ENCODE peak calls at places on chromosomes 7 and 10, in four cellular contexts. One of them, this sample, is unnamed.

GRCh38 chr7:128381161-128381821 is 19.8 kb upstream of the PRRT4 start:
- DNase-seq in GM12865: peak
- DNase-seq in stimulated activated CD4-positive, alpha-beta T cell treated with anti-CD3 and anti-CD28 coated beads, Interleukin-1b, Interleukin-23, amount 100 ng/mL, for 24 hours: no peak
- DNase-seq in A549: no peak
- DNase-seq in this sample: peak

GRCh38 chr7:157009170-157009777 is 1.2 kb downstream of the MNX1 start:
- DNase-seq in GM12865: no peak
- DNase-seq in stimulated activated CD4-positive, alpha-beta T cell treated with anti-CD3 and anti-CD28 coated beads, Interleukin-1b, Interleukin-23, amount 100 ng/mL, for 24 hours: no peak
- DNase-seq in A549: peak
- DNase-seq in this sample: no peak

GRCh38 chr10:130023454-130024230 is 59.6 kb upstream of the EBF3 start:
- DNase-seq in GM12865: no peak
- DNase-seq in stimulated activated CD4-positive, alpha-beta T cell treated with anti-CD3 and anti-CD28 coated beads, Interleukin-1b, Interleukin-23, amount 100 ng/mL, for 24 hours: no peak
- DNase-seq in A549: no peak
- DNase-seq in this sample: no peak

GRCh38 chr7:92904292-92905131 is 68.1 kb upstream of the CDK6 start:
- DNase-seq in GM12865: peak
- DNase-seq in stimulated activated CD4-positive, alpha-beta T cell treated with anti-CD3 and anti-CD28 coated beads, Interleukin-1b, Interleukin-23, amount 100 ng/mL, for 24 hours: peak
- DNase-seq in A549: no peak
- DNase-seq in this sample: peak

GRCh38 chr7:69283421-69283820 is 314.9 kb upstream of the AUTS2 start:
- DNase-seq in GM12865: no peak
- DNase-seq in stimulated activated CD4-positive, alpha-beta T cell treated with anti-CD3 and anti-CD28 coated beads, Interleukin-1b, Interleukin-23, amount 100 ng/mL, for 24 hours: no peak
- DNase-seq in A549: no peak
- DNase-seq in this sample: no peak

GRCh38 chr7:150580995-150581394 is 13.8 kb downstream of the GIMAP4 start:
- DNase-seq in GM12865: peak
- DNase-seq in stimulated activated CD4-positive, alpha-beta T cell treated with anti-CD3 and anti-CD28 coated beads, Interleukin-1b, Interleukin-23, amount 100 ng/mL, for 24 hours: no peak
- DNase-seq in A549: no peak
- DNase-seq in this sample: no peak

GRCh38 chr7:106623846-106624245 is 37.1 kb downstream of the CCDC71L start:
- DNase-seq in GM12865: no peak
- DNase-seq in stimulated activated CD4-positive, alpha-beta T cell treated with anti-CD3 and anti-CD28 coated beads, Interleukin-1b, Interleukin-23, amount 100 ng/mL, for 24 hours: no peak
- DNase-seq in A549: peak
- DNase-seq in this sample: peak

GRCh38 chr7:70694357-70694908 is 437.5 kb upstream of the GALNT17 start:
- DNase-seq in GM12865: peak
- DNase-seq in stimulated activated CD4-positive, alpha-beta T cell treated with anti-CD3 and anti-CD28 coated beads, Interleukin-1b, Interleukin-23, amount 100 ng/mL, for 24 hours: no peak
- DNase-seq in A549: no peak
- DNase-seq in this sample: no peak

GRCh38 chr10:28922127-28922526 is 244.8 kb downstream of the BAMBI start:
- DNase-seq in GM12865: no peak
- DNase-seq in stimulated activated CD4-positive, alpha-beta T cell treated with anti-CD3 and anti-CD28 coated beads, Interleukin-1b, Interleukin-23, amount 100 ng/mL, for 24 hours: no peak
- DNase-seq in A549: no peak
- DNase-seq in this sample: no peak

GRCh38 chr10:93059975-93060886 is at the start of gene CYP26C1:
- DNase-seq in GM12865: no peak
- DNase-seq in stimulated activated CD4-positive, alpha-beta T cell treated with anti-CD3 and anti-CD28 coated beads, Interleukin-1b, Interleukin-23, amount 100 ng/mL, for 24 hours: no peak
- DNase-seq in A549: no peak
- DNase-seq in this sample: no peak

GRCh38 chr7:96052860-96053452 is 268.9 kb downstream of the SLC25A13 start:
- DNase-seq in GM12865: no peak
- DNase-seq in stimulated activated CD4-positive, alpha-beta T cell treated with anti-CD3 and anti-CD28 coated beads, Interleukin-1b, Interleukin-23, amount 100 ng/mL, for 24 hours: no peak
- DNase-seq in A549: no peak
- DNase-seq in this sample: no peak

GRCh38 chr7:74052628-74053027 is 24.7 kb downstream of the ELN start:
- DNase-seq in GM12865: no peak
- DNase-seq in stimulated activated CD4-positive, alpha-beta T cell treated with anti-CD3 and anti-CD28 coated beads, Interleukin-1b, Interleukin-23, amount 100 ng/mL, for 24 hours: no peak
- DNase-seq in A549: no peak
- DNase-seq in this sample: no peak

GRCh38 chr7:2824678-2825461 is 19.2 kb downstream of the GNA12 start:
- DNase-seq in GM12865: peak
- DNase-seq in stimulated activated CD4-positive, alpha-beta T cell treated with anti-CD3 and anti-CD28 coated beads, Interleukin-1b, Interleukin-23, amount 100 ng/mL, for 24 hours: no peak
- DNase-seq in A549: no peak
- DNase-seq in this sample: no peak

GRCh38 chr10:25125151-25125550 is 49.6 kb upstream of the GPR158 start:
- DNase-seq in GM12865: no peak
- DNase-seq in stimulated activated CD4-positive, alpha-beta T cell treated with anti-CD3 and anti-CD28 coated beads, Interleukin-1b, Interleukin-23, amount 100 ng/mL, for 24 hours: no peak
- DNase-seq in A549: no peak
- DNase-seq in this sample: no peak

GRCh38 chr7:55464422-55464821 is 99.3 kb downstream of the LANCL2 start:
- DNase-seq in GM12865: no peak
- DNase-seq in stimulated activated CD4-positive, alpha-beta T cell treated with anti-CD3 and anti-CD28 coated beads, Interleukin-1b, Interleukin-23, amount 100 ng/mL, for 24 hours: no peak
- DNase-seq in A549: no peak
- DNase-seq in this sample: no peak

GRCh38 chr7:131212114-131212513 is 115.6 kb upstream of the MKLN1 start:
- DNase-seq in GM12865: no peak
- DNase-seq in stimulated activated CD4-positive, alpha-beta T cell treated with anti-CD3 and anti-CD28 coated beads, Interleukin-1b, Interleukin-23, amount 100 ng/mL, for 24 hours: no peak
- DNase-seq in A549: no peak
- DNase-seq in this sample: no peak

GRCh38 chr7:44460325-44460724 is 30.1 kb downstream of the NUDCD3 start:
- DNase-seq in GM12865: peak
- DNase-seq in stimulated activated CD4-positive, alpha-beta T cell treated with anti-CD3 and anti-CD28 coated beads, Interleukin-1b, Interleukin-23, amount 100 ng/mL, for 24 hours: no peak
- DNase-seq in A549: no peak
- DNase-seq in this sample: no peak

GRCh38 chr10:77801474-77802238 is 124.9 kb downstream of the DLG5 start:
- DNase-seq in GM12865: peak
- DNase-seq in stimulated activated CD4-positive, alpha-beta T cell treated with anti-CD3 and anti-CD28 coated beads, Interleukin-1b, Interleukin-23, amount 100 ng/mL, for 24 hours: no peak
- DNase-seq in A549: no peak
- DNase-seq in this sample: peak

GRCh38 chr7:931871-932650 is 22.4 kb downstream of the ADAP1 start:
- DNase-seq in GM12865: no peak
- DNase-seq in stimulated activated CD4-positive, alpha-beta T cell treated with anti-CD3 and anti-CD28 coated beads, Interleukin-1b, Interleukin-23, amount 100 ng/mL, for 24 hours: no peak
- DNase-seq in A549: no peak
- DNase-seq in this sample: no peak

GRCh38 chr7:43071604-43072003 is 40.8 kb upstream of the HECW1 start:
- DNase-seq in GM12865: peak
- DNase-seq in stimulated activated CD4-positive, alpha-beta T cell treated with anti-CD3 and anti-CD28 coated beads, Interleukin-1b, Interleukin-23, amount 100 ng/mL, for 24 hours: no peak
- DNase-seq in A549: no peak
- DNase-seq in this sample: no peak

GRCh38 chr7:116305485-116306408 is 95.4 kb downstream of the TES start:
- DNase-seq in GM12865: no peak
- DNase-seq in stimulated activated CD4-positive, alpha-beta T cell treated with anti-CD3 and anti-CD28 coated beads, Interleukin-1b, Interleukin-23, amount 100 ng/mL, for 24 hours: no peak
- DNase-seq in A549: peak
- DNase-seq in this sample: no peak

GRCh38 chr7:150378115-150378852 is 846 bp upstream of the ZNF775 start:
- DNase-seq in GM12865: peak
- DNase-seq in stimulated activated CD4-positive, alpha-beta T cell treated with anti-CD3 and anti-CD28 coated beads, Interleukin-1b, Interleukin-23, amount 100 ng/mL, for 24 hours: peak
- DNase-seq in A549: peak
- DNase-seq in this sample: no peak

GRCh38 chr7:54672519-54672918 is 86.5 kb downstream of the SEC61G start:
- DNase-seq in GM12865: no peak
- DNase-seq in stimulated activated CD4-positive, alpha-beta T cell treated with anti-CD3 and anti-CD28 coated beads, Interleukin-1b, Interleukin-23, amount 100 ng/mL, for 24 hours: no peak
- DNase-seq in A549: no peak
- DNase-seq in this sample: no peak

GRCh38 chr7:47574473-47575328 is 7.2 kb downstream of the TNS3 start:
- DNase-seq in GM12865: peak
- DNase-seq in stimulated activated CD4-positive, alpha-beta T cell treated with anti-CD3 and anti-CD28 coated beads, Interleukin-1b, Interleukin-23, amount 100 ng/mL, for 24 hours: no peak
- DNase-seq in A549: no peak
- DNase-seq in this sample: no peak

GRCh38 chr10:117609095-117609821 is 66.7 kb downstream of the EMX2 start:
- DNase-seq in GM12865: peak
- DNase-seq in stimulated activated CD4-positive, alpha-beta T cell treated with anti-CD3 and anti-CD28 coated beads, Interleukin-1b, Interleukin-23, amount 100 ng/mL, for 24 hours: no peak
- DNase-seq in A549: peak
- DNase-seq in this sample: peak

GRCh38 chr7:82131224-82131623 is 312.4 kb downstream of the CACNA2D1 start:
- DNase-seq in GM12865: peak
- DNase-seq in stimulated activated CD4-positive, alpha-beta T cell treated with anti-CD3 and anti-CD28 coated beads, Interleukin-1b, Interleukin-23, amount 100 ng/mL, for 24 hours: no peak
- DNase-seq in A549: no peak
- DNase-seq in this sample: no peak

GRCh38 chr7:27185708-27186449 is 847 bp upstream of the HOXA11 start:
- DNase-seq in GM12865: no peak
- DNase-seq in stimulated activated CD4-positive, alpha-beta T cell treated with anti-CD3 and anti-CD28 coated beads, Interleukin-1b, Interleukin-23, amount 100 ng/mL, for 24 hours: no peak
- DNase-seq in A549: no peak
- DNase-seq in this sample: no peak

GRCh38 chr7:120337308-120337907 is 64.4 kb downstream of the KCND2 start:
- DNase-seq in GM12865: peak
- DNase-seq in stimulated activated CD4-positive, alpha-beta T cell treated with anti-CD3 and anti-CD28 coated beads, Interleukin-1b, Interleukin-23, amount 100 ng/mL, for 24 hours: no peak
- DNase-seq in A549: peak
- DNase-seq in this sample: no peak

GRCh38 chr7:105678811-105679495 is 97.7 kb upstream of the EFCAB10 start:
- DNase-seq in GM12865: peak
- DNase-seq in stimulated activated CD4-positive, alpha-beta T cell treated with anti-CD3 and anti-CD28 coated beads, Interleukin-1b, Interleukin-23, amount 100 ng/mL, for 24 hours: no peak
- DNase-seq in A549: no peak
- DNase-seq in this sample: no peak

GRCh38 chr7:85851571-85852193 is 664.8 kb upstream of the SEMA3D start:
- DNase-seq in GM12865: peak
- DNase-seq in stimulated activated CD4-positive, alpha-beta T cell treated with anti-CD3 and anti-CD28 coated beads, Interleukin-1b, Interleukin-23, amount 100 ng/mL, for 24 hours: no peak
- DNase-seq in A549: peak
- DNase-seq in this sample: no peak

GRCh38 chr7:155913311-155913710 is 101.0 kb upstream of the SHH start:
- DNase-seq in GM12865: no peak
- DNase-seq in stimulated activated CD4-positive, alpha-beta T cell treated with anti-CD3 and anti-CD28 coated beads, Interleukin-1b, Interleukin-23, amount 100 ng/mL, for 24 hours: no peak
- DNase-seq in A549: no peak
- DNase-seq in this sample: no peak

GRCh38 chr7:133020501-133020900 is 61.4 kb downstream of the CHCHD3 start:
- DNase-seq in GM12865: no peak
- DNase-seq in stimulated activated CD4-positive, alpha-beta T cell treated with anti-CD3 and anti-CD28 coated beads, Interleukin-1b, Interleukin-23, amount 100 ng/mL, for 24 hours: no peak
- DNase-seq in A549: no peak
- DNase-seq in this sample: no peak

GRCh38 chr10:100739516-100740368 is 5.6 kb upstream of the PAX2 start:
- DNase-seq in GM12865: no peak
- DNase-seq in stimulated activated CD4-positive, alpha-beta T cell treated with anti-CD3 and anti-CD28 coated beads, Interleukin-1b, Interleukin-23, amount 100 ng/mL, for 24 hours: no peak
- DNase-seq in A549: peak
- DNase-seq in this sample: no peak

GRCh38 chr7:68691261-68692216 is 906.7 kb upstream of the AUTS2 start:
- DNase-seq in GM12865: no peak
- DNase-seq in stimulated activated CD4-positive, alpha-beta T cell treated with anti-CD3 and anti-CD28 coated beads, Interleukin-1b, Interleukin-23, amount 100 ng/mL, for 24 hours: no peak
- DNase-seq in A549: peak
- DNase-seq in this sample: no peak

GRCh38 chr7:138173548-138173947 is 97.3 kb downstream of the AKR1D1 start:
- DNase-seq in GM12865: no peak
- DNase-seq in stimulated activated CD4-positive, alpha-beta T cell treated with anti-CD3 and anti-CD28 coated beads, Interleukin-1b, Interleukin-23, amount 100 ng/mL, for 24 hours: no peak
- DNase-seq in A549: no peak
- DNase-seq in this sample: no peak

GRCh38 chr7:7165372-7165771 is 17.0 kb upstream of the C1GALT1 start:
- DNase-seq in GM12865: no peak
- DNase-seq in stimulated activated CD4-positive, alpha-beta T cell treated with anti-CD3 and anti-CD28 coated beads, Interleukin-1b, Interleukin-23, amount 100 ng/mL, for 24 hours: no peak
- DNase-seq in A549: no peak
- DNase-seq in this sample: no peak

GRCh38 chr10:8033812-8034665 is 20.4 kb upstream of the GATA3 start:
- DNase-seq in GM12865: no peak
- DNase-seq in stimulated activated CD4-positive, alpha-beta T cell treated with anti-CD3 and anti-CD28 coated beads, Interleukin-1b, Interleukin-23, amount 100 ng/mL, for 24 hours: no peak
- DNase-seq in A549: no peak
- DNase-seq in this sample: no peak